ENCODE peak calls at places on chromosome 21, in six cellular contexts. D is right lobe of liver, P is neural progenitor cell, A is body of pancreas, G is SJSA1, I is SK-N-SH. J is an unnamed sample. For H3K36me3 and H3K9me3, the result is how much of the 10 kb centered on the place peaks cover.

GRCh38 chr21:46667735-46668380 is 32.4 kb downstream of the PRMT2 start:
- DNase-seq in D (no peak), P (peak), A (no peak), G (no peak), I (peak), J (no peak)

GRCh38 chr21:38852278-38852677 is 46.5 kb downstream of the ETS2 start:
- DNase-seq in D (no peak), P (no peak), A (no peak), G (no peak), I (no peak), J (no peak)

GRCh38 chr21:38985423-38986378 is 180.0 kb downstream of the ETS2 start:
- DNase-seq in D (no peak), P (no peak), A (peak), G (peak), I (peak), J (peak)

GRCh38 chr21:28336299-28336698 is 656.4 kb downstream of the LTN1 start:
- DNase-seq in D (no peak), P (peak), A (peak), G (no peak), I (peak), J (no peak)

GRCh38 chr21:38913120-38913975 is 107.6 kb downstream of the ETS2 start:
- DNase-seq in D (peak), P (peak), A (peak), G (peak), I (peak), J (peak)

GRCh38 chr21:42346441-42346840 is 4.4 kb downstream of the TFF2 start:
- DNase-seq in D (no peak), P (no peak), A (no peak), G (peak), I (no peak), J (no peak)

GRCh38 chr21:36909901-36910561 is 56.4 kb downstream of the HLCS start:
- DNase-seq in D (no peak), P (no peak), A (no peak), G (peak), I (no peak), J (no peak)

GRCh38 chr21:39640754-39641153 is 28.0 kb downstream of the B3GALT5 start:
- DNase-seq in D (no peak), P (no peak), A (no peak), G (no peak), I (no peak), J (no peak)

GRCh38 chr21:45981154-45981606 is 390 bp upstream of the COL6A1 start:
- DNase-seq in D (peak), P (peak), A (peak), G (peak), I (peak), J (peak)

GRCh38 chr21:45996311-45997204 is 15.0 kb downstream of the COL6A1 start:
- DNase-seq in D (no peak), P (no peak), A (peak), G (no peak), I (no peak), J (peak)

GRCh38 chr21:37509802-37510393 is 143.3 kb downstream of the DYRK1A start:
- DNase-seq in D (no peak), P (no peak), A (no peak), G (no peak), I (peak), J (no peak)

GRCh38 chr21:18170829-18171228 is 73.8 kb upstream of the CHODL start:
- DNase-seq in D (no peak), P (no peak), A (no peak), G (no peak), I (no peak), J (no peak)

GRCh38 chr21:46022551-46023107 is 41.1 kb downstream of the COL6A1 start:
- DNase-seq in D (no peak), P (no peak), A (no peak), G (no peak), I (no peak), J (no peak)

GRCh38 chr21:41593051-41593783 is 85.3 kb upstream of the TMPRSS2 start:
- DNase-seq in D (no peak), P (no peak), A (peak), G (no peak), I (no peak), J (no peak)

GRCh38 chr21:8993943-8994639 is 1527.3 kb upstream of the TPTE start:
- DNase-seq in D (no peak), P (no peak), A (no peak), G (no peak), I (no peak), J (no peak)

GRCh38 chr21:42263591-42264131 is 44.7 kb downstream of the ABCG1 start:
- DNase-seq in D (no peak), P (peak), A (peak), G (no peak), I (no peak), J (peak)

GRCh38 chr21:46649356-46649755 is 13.9 kb downstream of the PRMT2 start:
- DNase-seq in D (no peak), P (no peak), A (no peak), G (no peak), I (no peak), J (no peak)

GRCh38 chr21:17911628-17912027 is 92.5 kb upstream of the C21orf91 start:
- DNase-seq in D (no peak), P (no peak), A (no peak), G (no peak), I (no peak), J (no peak)

GRCh38 chr21:41580758-41581554 is 73.0 kb upstream of the TMPRSS2 start:
- DNase-seq in D (no peak), P (peak), A (no peak), G (no peak), I (no peak), J (no peak)

GRCh38 chr21:37458669-37459276 is 92.2 kb downstream of the DYRK1A start:
- DNase-seq in D (no peak), P (no peak), A (no peak), G (no peak), I (no peak), J (no peak)

GRCh38 chr21:46146856-46147255 is 8.5 kb downstream of the FTCD start:
- DNase-seq in D (peak), P (no peak), A (no peak), G (no peak), I (no peak), J (no peak)

GRCh38 chr21:43369596-43370090 is 57.3 kb downstream of the SIK1 start:
- DNase-seq in D (no peak), P (no peak), A (no peak), G (no peak), I (no peak), J (no peak)
- H3K36me3 ChIP-seq in D (under half), P (under half), A (under half), G (under half), I (under half), J (under half)

DNA sequence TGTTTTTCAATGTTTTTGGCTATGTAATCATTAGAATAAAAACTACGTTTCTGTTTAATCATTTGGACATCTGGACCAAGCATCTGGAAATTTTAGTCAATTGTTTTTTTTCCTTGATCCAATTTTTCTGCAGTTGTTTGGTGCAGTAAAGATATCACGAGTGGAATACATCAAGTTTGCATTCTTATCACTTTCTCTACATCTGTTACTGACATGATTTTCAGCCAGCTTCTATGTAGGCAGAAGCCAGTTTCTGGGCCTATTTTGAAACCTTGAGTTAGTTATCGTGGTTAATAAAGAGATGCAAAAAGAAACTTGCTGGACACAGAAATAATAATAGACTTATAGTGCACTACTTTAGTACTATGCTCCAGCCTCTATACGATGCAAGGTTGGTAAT is 277.9 kb upstream of the ADAMTS5 start:
- DNase-seq in D (no peak), P (no peak), A (no peak), G (no peak), I (peak), J (no peak)
- H3K9me3 ChIP-seq in D (under half), P (under half), A (under half), G (under half), I (under half), J (under half)

GRCh38 chr21:34020005-34020847 is 53.2 kb upstream of the MRPS6 start:
- DNase-seq in D (no peak), P (no peak), A (peak), G (no peak), I (no peak), J (no peak)
- H3K27ac ChIP-seq in D (no peak), P (no peak), A (no peak), G (no peak), I (no peak), J (no peak)

GRCh38 chr21:30243691-30244090 is 27.8 kb upstream of the CLDN8 start:
- DNase-seq in D (no peak), P (no peak), A (no peak), G (no peak), I (no peak), J (no peak)

GRCh38 chr21:30238168-30238567 is 22.3 kb upstream of the CLDN8 start:
- DNase-seq in D (no peak), P (no peak), A (no peak), G (no peak), I (no peak), J (no peak)

DNA sequence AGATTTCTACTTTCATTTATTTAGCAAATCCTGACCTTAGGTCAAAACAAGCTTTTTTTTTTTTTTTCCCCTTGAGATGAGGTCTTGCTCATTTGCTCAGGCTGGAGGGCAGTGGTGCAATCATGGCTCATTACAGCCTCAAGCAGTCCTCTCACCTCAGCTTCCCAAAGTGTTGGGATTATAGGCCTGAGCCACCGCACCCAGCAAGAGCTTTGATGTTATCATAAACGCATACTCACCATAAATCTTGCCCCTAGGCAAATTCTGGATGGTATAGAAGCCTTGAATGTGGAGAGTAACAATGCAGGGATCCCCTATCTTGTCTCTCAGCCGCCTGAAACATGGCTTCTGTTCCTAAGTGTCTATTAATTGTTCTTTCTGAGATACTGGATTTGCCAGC is 24.8 kb upstream of the CLDN8 start:
- DNase-seq in D (no peak), P (no peak), A (no peak), G (no peak), I (no peak), J (no peak)
- H3K36me3 ChIP-seq in D (under half), P (under half), A (under half), G (under half), I (under half), J (under half)

DNA sequence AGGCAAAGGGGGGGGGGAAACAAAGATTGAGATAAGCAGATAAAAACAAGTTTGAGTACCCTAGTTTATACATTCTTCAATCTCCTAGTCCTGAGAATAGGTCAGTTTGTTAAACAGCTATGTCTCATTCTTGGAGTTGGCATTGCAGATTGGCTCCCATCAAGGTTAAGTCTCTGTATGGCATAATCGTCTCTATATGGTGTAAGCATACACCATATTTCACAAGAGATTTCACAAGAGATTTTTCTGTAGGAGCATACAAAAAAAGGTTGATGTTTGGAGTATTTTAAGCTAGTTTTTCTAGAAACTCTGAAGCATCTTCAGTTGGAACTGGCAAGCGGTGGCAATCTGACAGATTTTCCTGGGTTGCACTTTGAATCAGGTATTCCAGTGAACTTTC is 35.8 kb downstream of the NCAM2 start:
- DNase-seq in D (no peak), P (no peak), A (no peak), G (no peak), I (no peak), J (no peak)
- H3K9me3 ChIP-seq in D (under half), P (under half), A (under half), G (under half), I (under half), J (under half)

GRCh38 chr21:15005391-15005790 is 59.4 kb downstream of the NRIP1 start:
- DNase-seq in D (no peak), P (peak), A (no peak), G (no peak), I (no peak), J (no peak)
- H3K27ac ChIP-seq in D (no peak), P (no peak), A (no peak), G (peak), I (no peak), J (no peak)

GRCh38 chr21:44972301-44972814 is 32.5 kb downstream of the SLX9 start:
- DNase-seq in D (no peak), P (no peak), A (no peak), G (no peak), I (no peak), J (no peak)
- H3K36me3 ChIP-seq in D (under half), P (under half), A (under half), G (half or more), I (under half), J (under half)

GRCh38 chr21:44667612-44668011 is 885 bp upstream of the KRTAP12-2 start:
- DNase-seq in D (no peak), P (no peak), A (no peak), G (no peak), I (no peak), J (no peak)

GRCh38 chr21:44666401-44667320 is at the start of gene KRTAP12-2:
- DNase-seq in D (no peak), P (no peak), A (no peak), G (no peak), I (no peak), J (no peak)

GRCh38 chr21:44671911-44672310 is 5.2 kb upstream of the KRTAP12-2 start:
- DNase-seq in D (no peak), P (no peak), A (no peak), G (no peak), I (no peak), J (no peak)

GRCh38 chr21:44670642-44671432 is 4.1 kb upstream of the KRTAP12-2 start:
- DNase-seq in D (no peak), P (no peak), A (no peak), G (no peak), I (no peak), J (no peak)
- H3K9me3 ChIP-seq in D (under half), P (under half), A (under half), G (under half), I (under half), J (under half)

GRCh38 chr21:32412998-32413504 is 545 bp downstream of the EVA1C start:
- DNase-seq in D (peak), P (no peak), A (peak), G (no peak), I (no peak), J (peak)
- H3K27ac ChIP-seq in D (peak), P (no peak), A (peak), G (peak), I (no peak), J (peak)

GRCh38 chr21:14095021-14095420 is 115.7 kb downstream of the LIPI start:
- DNase-seq in D (no peak), P (peak), A (no peak), G (no peak), I (no peak), J (no peak)
- H3K36me3 ChIP-seq in D (under half), P (under half), A (under half), G (under half), I (under half), J (under half)

J was measured in lower lobe of right lung.